ENCODE peak calls at places on chromosome X, in seven cellular contexts. Z is IMR-90; K is stimulated activated CD4-positive, alpha-beta T cell treated with anti-CD3 and anti-CD28 coated beads, Interleukin-15, amount 100 ng/mL, for 1 hour; Y is nucleus accumbens; N is iris pigment epithelial cell; B is stimulated activated CD8-positive, alpha-beta memory T cell treated with anti-CD3 and anti-CD28 coated beads, Interleukin-2, amount 100 ng/mL, for 48 hours; G is T-helper 2 cell. L is an unnamed sample.

GRCh38 chrX:55919367-55920221 is 202.0 kb downstream of the RRAGB start:
- DNase-seq in G (no peak), K (no peak), Z (no peak), N (no peak), Y (no peak), B (no peak), L (no peak)

GRCh38 chrX:132041016-132041415 is 17.9 kb downstream of the STK26 start:
- DNase-seq in B (no peak), K (no peak), G (no peak), N (peak), Z (no peak), Y (no peak), L (no peak)

GRCh38 chrX:116436358-116436816 is at the start of gene SLC6A14:
- DNase-seq in Y (no peak), N (no peak), Z (no peak), B (no peak), G (no peak), K (no peak), L (no peak)

GRCh38 chrX:71652405-71652804 is 14.9 kb upstream of the LOC101059915 start:
- DNase-seq in B (no peak), N (peak), K (no peak), Z (peak), Y (no peak), G (peak), L (no peak)

GRCh38 chrX:15142084-15142715 is 127.7 kb downstream of the ASB9 start:
- DNase-seq in Y (no peak), G (no peak), K (no peak), N (peak), B (no peak), Z (no peak), L (no peak)

GRCh38 chrX:57595381-57595811 is 3.6 kb downstream of the ZXDB start:
- DNase-seq in N (peak), Z (peak), K (no peak), Y (no peak), B (no peak), G (no peak), L (no peak)

GRCh38 chrX:82087699-82088098 is 885.8 kb downstream of the SH3BGRL start:
- DNase-seq in Y (no peak), N (no peak), B (no peak), K (no peak), Z (no peak), G (no peak), L (no peak)

GRCh38 chrX:49884290-49884862 is 5.1 kb downstream of the USP27X start:
- DNase-seq in K (no peak), G (peak), Y (no peak), N (peak), B (peak), Z (peak), L (no peak)

GRCh38 chrX:16683007-16683664 is 29.3 kb downstream of the CTPS2 start:
- DNase-seq in Z (no peak), N (no peak), K (no peak), B (no peak), Y (no peak), G (no peak), L (no peak)

GRCh38 chrX:9530848-9531274 is 66.0 kb downstream of the TBL1X start:
- DNase-seq in Y (peak), B (peak), Z (peak), G (peak), N (peak), K (peak), L (peak)

GRCh38 chrX:38975368-38975767 is 174.1 kb downstream of the MID1IP1 start:
- DNase-seq in G (no peak), Y (no peak), K (no peak), Z (no peak), B (no peak), N (no peak), L (no peak)

GRCh38 chrX:51608071-51608470 is 10.6 kb downstream of the CENPVL3 start:
- DNase-seq in K (no peak), Y (no peak), G (no peak), Z (peak), B (no peak), N (peak), L (no peak)

GRCh38 chrX:37405954-37406353 is 56.8 kb downstream of the PRRG1 start:
- DNase-seq in B (no peak), N (peak), G (no peak), Y (no peak), Z (peak), K (no peak), L (no peak)

GRCh38 chrX:45422216-45422925 is 221.7 kb upstream of the DIPK2B start:
- DNase-seq in N (peak), K (no peak), Y (no peak), G (no peak), B (no peak), Z (no peak), L (no peak)

GRCh38 chrX:124501566-124501965 is 155.2 kb downstream of the SH2D1A start:
- DNase-seq in N (no peak), Z (no peak), G (no peak), K (no peak), B (no peak), Y (no peak), L (no peak)

GRCh38 chrX:69616520-69617203 is 749 bp downstream of the EDA start:
- DNase-seq in G (no peak), Z (no peak), B (no peak), Y (no peak), N (no peak), K (no peak), L (no peak)

GRCh38 chrX:150774798-150775568 is 81.8 kb downstream of the MTMR1 start:
- DNase-seq in B (no peak), G (no peak), Y (no peak), N (no peak), K (no peak), Z (no peak), L (no peak)

GRCh38 chrX:38649227-38649626 is 87.9 kb downstream of the TSPAN7 start:
- DNase-seq in N (no peak), G (no peak), Y (no peak), B (no peak), K (no peak), Z (no peak), L (no peak)

GRCh38 chrX:7372843-7373525 is 225.0 kb upstream of the PUDP start:
- DNase-seq in Z (peak), K (no peak), N (peak), B (no peak), G (no peak), Y (no peak), L (no peak)

GRCh38 chrX:75131973-75132627 is 24.0 kb downstream of the ABCB7 start:
- DNase-seq in B (no peak), Z (no peak), N (no peak), G (no peak), Y (peak), K (no peak), L (no peak)

GRCh38 chrX:11899091-11899490 is 141.1 kb downstream of the MSL3 start:
- DNase-seq in Z (no peak), Y (no peak), N (peak), K (no peak), B (no peak), G (no peak), L (no peak)

GRCh38 chrX:112043997-112044396 is 38.6 kb downstream of the TRPC5 start:
- DNase-seq in G (no peak), Z (peak), Y (no peak), B (no peak), K (no peak), N (peak), L (no peak)

GRCh38 chrX:48569958-48570357 is 4.3 kb upstream of the RBM3 start:
- DNase-seq in G (no peak), Z (peak), N (peak), Y (no peak), K (no peak), B (no peak), L (no peak)

GRCh38 chrX:107823456-107823855 is 2.2 kb upstream of the MID2 start:
- DNase-seq in K (no peak), N (peak), Z (peak), B (no peak), G (no peak), Y (no peak), L (no peak)

GRCh38 chrX:40628506-40628905 is 5.3 kb downstream of the MPC1L start:
- DNase-seq in B (no peak), K (no peak), Z (no peak), G (no peak), Y (no peak), N (peak), L (no peak)

GRCh38 chrX:57406149-57406548 is 119.6 kb downstream of the FAAH2 start:
- DNase-seq in N (no peak), Y (no peak), B (no peak), K (no peak), Z (no peak), G (no peak), L (no peak)

GRCh38 chrX:14660970-14661369 is 131.6 kb downstream of the GLRA2 start:
- DNase-seq in N (no peak), K (no peak), G (no peak), B (no peak), Z (no peak), Y (no peak), L (no peak)

GRCh38 chrX:132774312-132774711 is 184.1 kb downstream of the HS6ST2 start:
- DNase-seq in Y (no peak), Z (no peak), G (no peak), B (no peak), N (peak), K (no peak), L (no peak)

GRCh38 chrX:80412042-80412441 is 8.2 kb upstream of the TENT5D start:
- DNase-seq in N (no peak), K (no peak), G (no peak), B (no peak), Y (no peak), Z (no peak), L (no peak)

GRCh38 chrX:110086916-110087484 is 84.1 kb downstream of the TMEM164 start:
- DNase-seq in G (no peak), Z (peak), N (peak), K (no peak), B (no peak), Y (no peak), L (no peak)

GRCh38 chrX:40996886-40997530 is 88.2 kb upstream of the USP9X start:
- DNase-seq in Z (peak), B (no peak), K (no peak), Y (no peak), N (peak), G (no peak), L (no peak)

GRCh38 chrX:65781845-65782244 is 114.4 kb downstream of the MSN start:
- DNase-seq in Z (no peak), B (no peak), K (no peak), G (no peak), N (no peak), Y (no peak), L (no peak)

GRCh38 chrX:11929476-11929875 is 171.4 kb downstream of the MSL3 start:
- DNase-seq in G (no peak), Y (no peak), B (no peak), N (peak), Z (no peak), K (no peak), L (no peak)

GRCh38 chrX:45196701-45197100 is 4.0 kb downstream of the DIPK2B start:
- DNase-seq in Y (no peak), N (peak), Z (peak), G (no peak), K (no peak), B (no peak), L (no peak)

GRCh38 chrX:41737065-41737464 is 13.1 kb downstream of the GPR82 start:
- DNase-seq in N (no peak), B (no peak), Y (no peak), Z (no peak), K (no peak), G (peak), L (no peak)

GRCh38 chrX:48466696-48467095 is 3.4 kb downstream of the SLC38A5 start:
- DNase-seq in G (no peak), Z (no peak), N (no peak), K (no peak), Y (no peak), B (peak), L (no peak)

GRCh38 chrX:49901068-49901467 is 21.3 kb upstream of the CLCN5 start:
- DNase-seq in B (no peak), Y (no peak), K (no peak), N (no peak), G (no peak), Z (no peak), L (no peak)

GRCh38 chrX:153765138-153766079 is 1.4 kb downstream of the PLXNB3 start:
- DNase-seq in Y (peak), K (no peak), N (no peak), G (no peak), B (no peak), Z (peak), L (no peak)

GRCh38 chrX:148632444-148632843 is 132.0 kb downstream of the AFF2 start:
- DNase-seq in Z (no peak), Y (no peak), N (no peak), G (no peak), K (no peak), B (no peak), L (no peak)

GRCh38 chrX:144334577-144334976 is 450.7 kb downstream of the UBE2NL start:
- DNase-seq in G (no peak), N (no peak), Y (no peak), K (no peak), B (no peak), Z (no peak), L (no peak)